ENCODE peak calls at places on chromosomes 5 and 9, in four cellular contexts. M, P, D and T are unnamed samples.

GRCh38 chr5:143302344-143302743 is 101.1 kb downstream of the NR3C1 start:
- DNase-seq in M (no peak), D (no peak), P (no peak), T (peak)

GRCh38 chr9:134335095-134335489 is 8.8 kb downstream of the RXRA start:
- DNase-seq in P (no peak), D (no peak), M (no peak), T (peak)

GRCh38 chr9:76576344-76576743 is 117.4 kb downstream of the GCNT1 start:
- DNase-seq in D (peak), M (no peak), P (peak), T (peak)

GRCh38 chr9:126853667-126854066 is 6.8 kb upstream of the ZBTB34 start:
- DNase-seq in D (peak), P (peak), M (no peak), T (peak)

GRCh38 chr9:123354806-123355508 is 1.0 kb upstream of the CRB2 start:
- DNase-seq in M (no peak), P (no peak), D (no peak), T (peak)

GRCh38 chr9:20593551-20593950 is 28.7 kb downstream of the MLLT3 start:
- DNase-seq in M (no peak), D (peak), P (peak), T (peak)

GRCh38 chr9:127545196-127546124 is 66.6 kb upstream of the STXBP1 start:
- DNase-seq in M (no peak), P (no peak), D (peak), T (peak)

GRCh38 chr9:13862562-13862961 is 451.4 kb downstream of the NFIB start:
- DNase-seq in D (no peak), M (no peak), P (no peak), T (no peak)

GRCh38 chr5:77444356-77444755 is 47.8 kb downstream of the WDR41 start:
- DNase-seq in M (no peak), D (no peak), P (no peak), T (no peak)

GRCh38 chr9:83596899-83597504 is 25.9 kb upstream of the IDNK start:
- DNase-seq in M (no peak), D (peak), P (peak), T (peak)

GRCh38 chr9:6644346-6645152 is 980 bp downstream of the GLDC start:
- DNase-seq in P (no peak), D (no peak), M (no peak), T (no peak)

GRCh38 chr5:10304932-10305331 is 2.8 kb downstream of the CMBL start:
- DNase-seq in P (no peak), D (no peak), M (no peak), T (no peak)

GRCh38 chr9:100427366-100428263 is 672 bp downstream of the MSANTD3 start:
- DNase-seq in P (peak), M (peak), D (peak), T (peak)